ENCODE peak calls at places on chromosomes 5 and 9, in four cellular contexts. L is A549, C is K562, A is HepG2. Q is an unnamed sample.

GRCh38 chr5:76274566-76274965 is 128.5 kb upstream of the IQGAP2 start:
- DNase-seq in C (no peak), L (no peak), A (no peak), Q (no peak)

GRCh38 chr5:32642276-32643002 is 57.1 kb downstream of the SUB1 start:
- DNase-seq in A (peak), C (no peak), L (peak), Q (no peak)

GRCh38 chr9:69622664-69623063 is 49.5 kb downstream of the APBA1 start:
- DNase-seq in C (no peak), L (no peak), A (no peak), Q (no peak)

GRCh38 chr5:73638344-73639095 is 12.5 kb downstream of the ARHGEF28 start:
- DNase-seq in A (no peak), L (peak), C (no peak), Q (no peak)

GRCh38 chr5:62790348-62790747 is 211.7 kb downstream of the LRRC70 start:
- DNase-seq in A (peak), L (no peak), C (no peak), Q (no peak)

GRCh38 chr9:132838291-132838690 is 39.8 kb downstream of the AK8 start:
- DNase-seq in L (no peak), C (no peak), A (no peak), Q (no peak)

GRCh38 chr9:113507256-113507655 is 43.7 kb downstream of the RGS3 start:
- DNase-seq in L (no peak), A (no peak), C (no peak), Q (no peak)

GRCh38 chr9:79011461-79011860 is 560.3 kb upstream of the TLE4 start:
- DNase-seq in A (no peak), C (no peak), L (no peak), Q (no peak)

GRCh38 chr5:32709789-32710334 is 1.3 kb upstream of the NPR3 start:
- DNase-seq in A (peak), C (peak), L (peak), Q (no peak)

GRCh38 chr9:116060631-116061030 is 93.0 kb upstream of the PAPPA start:
- DNase-seq in L (peak), A (no peak), C (no peak), Q (no peak)

GRCh38 chr5:128469924-128470323 is 68.1 kb downstream of the FBN2 start:
- DNase-seq in C (no peak), L (no peak), A (no peak), Q (no peak)

GRCh38 chr5:142433526-142434321 is 108.9 kb upstream of the SPRY4 start:
- DNase-seq in A (peak), C (no peak), L (no peak), Q (no peak)

GRCh38 chr9:133889498-133890301 is 102.4 kb downstream of the VAV2 start:
- DNase-seq in L (peak), C (no peak), A (no peak), Q (no peak)

GRCh38 chr5:179287631-179288030 is 57.6 kb downstream of the ADAMTS2 start:
- DNase-seq in C (no peak), A (no peak), L (no peak), Q (no peak)

GRCh38 chr5:34007116-34007674 is 655 bp downstream of the AMACR start:
- DNase-seq in L (no peak), A (no peak), C (peak), Q (no peak)

GRCh38 chr5:172853355-172853975 is 19.4 kb downstream of the ERGIC1 start:
- DNase-seq in A (no peak), C (no peak), L (no peak), Q (no peak)

GRCh38 chr5:39412995-39413394 is 11.8 kb downstream of the DAB2 start:
- DNase-seq in C (no peak), L (no peak), A (peak), Q (no peak)

GRCh38 chr5:135063511-135064234 is 29.6 kb upstream of the PITX1 start:
- DNase-seq in C (peak), L (no peak), A (no peak), Q (no peak)

GRCh38 chr5:58849995-58850667 is 267.3 kb downstream of the RAB3C start:
- DNase-seq in C (peak), A (peak), L (peak), Q (no peak)

GRCh38 chr9:95462419-95463121 is 54.2 kb downstream of the PTCH1 start:
- DNase-seq in L (no peak), C (peak), A (no peak), Q (peak)

GRCh38 chr9:19113964-19114679 is 11.4 kb upstream of the HAUS6 start:
- DNase-seq in C (no peak), A (no peak), L (no peak), Q (no peak)

GRCh38 chr9:37382161-37382981 is 40.1 kb upstream of the GRHPR start:
- DNase-seq in C (peak), L (no peak), A (no peak), Q (peak)

GRCh38 chr9:18748106-18748719 is 274.3 kb downstream of the ADAMTSL1 start:
- DNase-seq in A (no peak), L (no peak), C (no peak), Q (no peak)

GRCh38 chr9:137447722-137448568 is 6.8 kb upstream of the ENTPD8 start:
- DNase-seq in L (no peak), C (no peak), A (no peak), Q (no peak)

GRCh38 chr9:19517202-19517942 is 108.6 kb downstream of the ACER2 start:
- DNase-seq in A (no peak), L (no peak), C (peak), Q (no peak)

GRCh38 chr9:133991964-133992779 is at the start of gene VAV2:
- DNase-seq in L (peak), C (peak), A (peak), Q (no peak)

GRCh38 chr5:40973364-40974004 is 64.2 kb downstream of the C7 start:
- DNase-seq in C (no peak), A (no peak), L (no peak), Q (no peak)

GRCh38 chr9:132755096-132755495 is 84.8 kb downstream of the GTF3C4 start:
- DNase-seq in C (no peak), L (no peak), A (no peak), Q (no peak)

GRCh38 chr5:135158982-135159381 is 125.0 kb upstream of the PITX1 start:
- DNase-seq in C (peak), L (no peak), A (peak), Q (no peak)

GRCh38 chr5:166716856-166717492 is 1574.5 kb upstream of the WWC1 start:
- DNase-seq in L (no peak), C (no peak), A (no peak), Q (no peak)

GRCh38 chr5:59042201-59042600 is 459.3 kb downstream of the RAB3C start:
- DNase-seq in A (no peak), L (peak), C (no peak), Q (no peak)

GRCh38 chr5:98205691-98206461 is 567.6 kb upstream of the RGMB start:
- DNase-seq in C (no peak), A (no peak), L (no peak), Q (no peak)

GRCh38 chr5:72415926-72416325 is 91.3 kb downstream of the ZNF366 start:
- DNase-seq in L (no peak), A (no peak), C (no peak), Q (no peak)

GRCh38 chr5:180291943-180292831 is at the start of gene MAPK9:
- DNase-seq in C (peak), A (peak), L (peak), Q (no peak)

GRCh38 chr5:60161340-60161934 is 267.9 kb upstream of the PDE4D start:
- DNase-seq in C (no peak), A (peak), L (peak), Q (peak)

GRCh38 chr5:96807099-96807654 is 568 bp downstream of the ERAP1 start:
- DNase-seq in C (peak), L (peak), A (peak), Q (no peak)

DNA sequence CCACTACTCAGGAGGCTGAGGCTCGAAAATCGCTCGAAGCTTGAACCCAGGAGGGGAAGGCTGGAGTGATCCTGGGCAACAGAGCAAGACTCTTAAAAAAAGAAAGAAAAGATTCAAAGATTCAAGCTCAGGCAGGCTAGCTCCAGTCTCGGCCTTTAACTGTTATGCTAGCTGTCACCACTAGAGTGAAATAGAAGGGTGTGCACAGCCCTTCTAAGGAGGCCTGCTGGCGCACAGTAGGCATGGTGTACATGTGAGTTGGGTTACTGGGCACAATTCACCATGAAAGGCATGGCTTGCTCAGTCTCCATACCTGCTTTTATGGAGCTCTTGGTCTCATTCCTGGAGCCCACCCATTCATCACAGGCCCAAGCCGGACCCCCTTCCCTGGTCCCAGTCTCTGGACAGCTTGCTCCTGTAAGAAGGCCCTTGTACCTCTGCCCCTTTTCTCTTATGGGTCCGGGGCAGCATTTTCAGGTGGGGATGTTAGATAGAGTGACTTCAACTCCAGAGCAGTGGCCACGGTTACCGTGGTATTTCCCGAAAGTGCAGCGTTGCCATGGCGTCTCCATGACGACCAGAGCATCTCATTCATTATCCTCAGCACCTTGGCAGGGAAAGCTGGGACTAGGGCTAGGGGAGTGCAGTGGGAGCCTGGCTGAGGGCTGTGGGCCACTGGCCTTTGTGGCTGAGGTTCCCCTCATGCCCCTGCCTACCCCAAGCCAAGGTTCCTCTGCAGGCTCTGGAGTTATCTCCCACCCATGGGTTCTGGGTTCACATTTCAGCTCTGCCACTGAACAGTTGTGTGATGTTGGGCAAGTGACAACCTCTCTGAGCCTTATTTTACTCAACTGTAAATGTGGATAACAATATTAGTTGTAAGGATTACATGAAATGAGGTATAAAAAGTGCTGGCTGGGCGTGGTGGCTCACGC is 5.7 kb downstream of the NDST1 start:
- DNase-seq in C (peak), L (peak), A (no peak), Q (no peak)
- TF ChIP-seq CHD4 in C (no peak), L (no peak), A (no peak), Q (no peak)

GRCh38 chr5:1385395-1386273 is 40.7 kb upstream of the CLPTM1L start:
- DNase-seq in L (peak), A (peak), C (peak), Q (no peak)

GRCh38 chr5:1386274-1386717 is 41.4 kb upstream of the CLPTM1L start:
- DNase-seq in C (peak), A (no peak), L (peak), Q (no peak)

GRCh38 chr5:1388383-1388967 is 43.6 kb upstream of the CLPTM1L start:
- DNase-seq in A (no peak), L (no peak), C (no peak), Q (no peak)

GRCh38 chr5:1387876-1388275 is 43.0 kb upstream of the CLPTM1L start:
- DNase-seq in A (no peak), L (no peak), C (no peak), Q (no peak)

GRCh38 chr5:1387059-1387755 is 42.3 kb upstream of the CLPTM1L start:
- DNase-seq in A (no peak), L (no peak), C (no peak), Q (no peak)
- TF ChIP-seq CHD4 in A (no peak), L (no peak), C (no peak), Q (no peak)

DNA sequence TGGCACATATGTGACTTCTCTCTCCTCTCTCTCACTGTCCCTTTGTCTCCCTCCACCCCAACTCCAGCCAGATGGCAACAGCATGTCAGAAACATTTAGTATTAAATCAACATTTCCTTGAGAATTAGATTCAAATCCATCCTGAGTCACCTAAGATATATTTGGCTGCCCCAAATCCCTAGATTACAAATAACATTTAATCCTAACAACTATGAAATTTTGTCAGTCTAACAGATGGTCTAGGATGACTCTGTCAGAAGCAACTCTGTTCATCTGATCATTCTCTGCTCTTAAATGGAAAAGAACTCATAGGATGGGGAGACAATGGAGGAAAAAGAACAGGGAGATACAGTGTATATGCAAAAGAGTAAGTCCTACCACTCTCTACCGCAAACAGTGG is 201.2 kb downstream of the TSSK1B start:
- DNase-seq in C (no peak), L (no peak), A (no peak), Q (no peak)
- TF ChIP-seq CHD4 in C (no peak), L (no peak), A (no peak), Q (no peak)

DNA sequence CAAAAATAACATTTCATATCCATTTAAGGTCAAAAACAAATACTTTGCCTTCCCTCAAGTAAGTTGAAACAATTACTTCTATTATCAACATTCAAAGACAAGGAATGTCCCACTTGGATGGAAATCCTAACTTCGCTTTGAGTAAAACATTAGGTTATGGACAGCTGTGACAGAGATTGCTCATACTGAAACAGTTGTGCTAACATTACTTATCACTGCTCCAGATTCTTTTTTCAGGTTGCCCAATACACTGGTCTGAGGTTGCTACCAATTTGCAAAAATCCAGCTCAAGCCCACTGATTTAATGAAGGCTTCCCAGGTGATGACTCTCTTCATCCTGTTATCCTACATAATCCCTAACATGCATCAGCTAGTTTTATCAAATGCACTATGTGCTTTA is 98.3 kb downstream of the UBAP2 start:
- DNase-seq in C (no peak), A (no peak), L (no peak), Q (no peak)
- TF ChIP-seq CHD4 in C (no peak), A (no peak), L (no peak), Q (no peak)

Q was measured in GM12878.